ENCODE peak calls at places on chromosomes 13 and 19, in four cellular contexts. One of them, this sample, is unnamed.

GRCh38 chr19:41225238-41226052 is 6.4 kb downstream of the AXL start:
- DNase-seq in GM12878: no peak
- DNase-seq in K562: peak; percentile 83
- DNase-seq in H1: peak; percentile 47
- DNase-seq in this sample: peak; percentile 97

GRCh38 chr13:46621133-46621532 is 68.2 kb downstream of the LRCH1 start:
- DNase-seq in GM12878: no peak
- DNase-seq in K562: no peak
- DNase-seq in H1: no peak
- DNase-seq in this sample: no peak

GRCh38 chr13:48595330-48596127 is 58.2 kb upstream of the CYSLTR2 start:
- DNase-seq in GM12878: no peak
- DNase-seq in K562: peak; percentile 57
- DNase-seq in H1: no peak
- DNase-seq in this sample: peak; percentile 50

GRCh38 chr13:58680115-58680514 is 1048.6 kb downstream of the PCDH17 start:
- DNase-seq in GM12878: no peak
- DNase-seq in K562: no peak
- DNase-seq in H1: peak; percentile 51
- DNase-seq in this sample: no peak

GRCh38 chr13:51643882-51644281 is 59.6 kb downstream of the WDFY2 start:
- DNase-seq in GM12878: no peak
- DNase-seq in K562: no peak
- DNase-seq in H1: no peak
- DNase-seq in this sample: peak; percentile 68

GRCh38 chr19:34838753-34839431 is 65.9 kb upstream of the ZNF599 start:
- DNase-seq in GM12878: no peak
- DNase-seq in K562: no peak
- DNase-seq in H1: peak; percentile 56
- DNase-seq in this sample: no peak

GRCh38 chr13:39107484-39108040 is 69.3 kb downstream of the NHLRC3 start:
- DNase-seq in GM12878: no peak
- DNase-seq in K562: no peak
- DNase-seq in H1: no peak
- DNase-seq in this sample: no peak

GRCh38 chr19:12090807-12091206 is 26.3 kb downstream of the ZNF844 start:
- DNase-seq in GM12878: peak; percentile 11
- DNase-seq in K562: peak; percentile 76
- DNase-seq in H1: no peak
- DNase-seq in this sample: no peak

GRCh38 chr13:94656766-94657165 is 55.1 kb downstream of the GPR180 start:
- DNase-seq in GM12878: peak; percentile 12
- DNase-seq in K562: peak; percentile 54
- DNase-seq in H1: no peak
- DNase-seq in this sample: no peak

GRCh38 chr19:39759457-39760184 is 19.0 kb upstream of the LEUTX start:
- DNase-seq in GM12878: peak; percentile 65
- DNase-seq in K562: no peak
- DNase-seq in H1: no peak
- DNase-seq in this sample: no peak

GRCh38 chr19:5141278-5141925 is 172.5 kb downstream of the KDM4B start:
- DNase-seq in GM12878: no peak
- DNase-seq in K562: no peak
- DNase-seq in H1: no peak
- DNase-seq in this sample: no peak

GRCh38 chr19:23565256-23565655 is 121.8 kb downstream of the ZNF675 start:
- DNase-seq in GM12878: no peak
- DNase-seq in K562: no peak
- DNase-seq in H1: no peak
- DNase-seq in this sample: no peak

GRCh38 chr13:97116754-97117153 is 105.4 kb upstream of the MBNL2 start:
- DNase-seq in GM12878: no peak
- DNase-seq in K562: no peak
- DNase-seq in H1: no peak
- DNase-seq in this sample: no peak

GRCh38 chr13:80030491-80030890 is 310.4 kb downstream of the SPRY2 start:
- DNase-seq in GM12878: no peak
- DNase-seq in K562: no peak
- DNase-seq in H1: peak; percentile 9
- DNase-seq in this sample: peak; percentile 18

GRCh38 chr13:33228645-33229445 is 56.7 kb downstream of the STARD13 start:
- DNase-seq in GM12878: no peak
- DNase-seq in K562: peak; percentile 32
- DNase-seq in H1: no peak
- DNase-seq in this sample: peak; percentile 26

GRCh38 chr19:44943801-44944249 is 1.8 kb downstream of the APOC4 start:
- DNase-seq in GM12878: no peak
- DNase-seq in K562: peak; percentile 90
- DNase-seq in H1: no peak
- DNase-seq in this sample: no peak

GRCh38 chr19:37362733-37363132 is 8.2 kb upstream of the ZNF527 start:
- DNase-seq in GM12878: no peak
- DNase-seq in K562: peak; percentile 42
- DNase-seq in H1: peak; percentile 66
- DNase-seq in this sample: no peak

GRCh38 chr13:21138561-21138960 is 37.8 kb downstream of the SKA3 start:
- DNase-seq in GM12878: no peak
- DNase-seq in K562: no peak
- DNase-seq in H1: no peak
- DNase-seq in this sample: no peak

GRCh38 chr13:111177081-111177711 is 62.1 kb downstream of the ARHGEF7 start:
- DNase-seq in GM12878: no peak
- DNase-seq in K562: no peak
- DNase-seq in H1: no peak
- DNase-seq in this sample: no peak

GRCh38 chr19:46958542-46958941 is 61.1 kb upstream of the NPAS1 start:
- DNase-seq in GM12878: no peak
- DNase-seq in K562: peak; percentile 26
- DNase-seq in H1: no peak
- DNase-seq in this sample: no peak

GRCh38 chr19:13781547-13781946 is 7.3 kb downstream of the C19orf53 start:
- DNase-seq in GM12878: no peak
- DNase-seq in K562: peak; percentile 76
- DNase-seq in H1: no peak
- DNase-seq in this sample: peak; percentile 54

GRCh38 chr19:46602392-46603194 is 1.5 kb downstream of the CALM3 start:
- DNase-seq in GM12878: no peak
- DNase-seq in K562: no peak
- DNase-seq in H1: no peak
- DNase-seq in this sample: no peak

GRCh38 chr19:45643024-45643926 is 4.1 kb upstream of the EML2 start:
- DNase-seq in GM12878: peak; percentile 84
- DNase-seq in K562: peak; percentile 93
- DNase-seq in H1: no peak
- DNase-seq in this sample: peak; percentile 71

GRCh38 chr13:32581177-32581786 is 5.0 kb upstream of the PDS5B start:
- DNase-seq in GM12878: no peak
- DNase-seq in K562: peak; percentile 11
- DNase-seq in H1: no peak
- DNase-seq in this sample: peak; percentile 10

GRCh38 chr19:11578342-11579142 is 1.1 kb upstream of the ACP5 start:
- DNase-seq in GM12878: no peak
- DNase-seq in K562: peak; percentile 90
- DNase-seq in H1: no peak
- DNase-seq in this sample: no peak

GRCh38 chr19:13208964-13209796 is 59.0 kb downstream of the IER2 start:
- DNase-seq in GM12878: no peak
- DNase-seq in K562: no peak
- DNase-seq in H1: no peak
- DNase-seq in this sample: no peak

GRCh38 chr13:103002279-103002678 is 63.9 kb downstream of the SLC10A2 start:
- DNase-seq in GM12878: no peak
- DNase-seq in K562: no peak
- DNase-seq in H1: no peak
- DNase-seq in this sample: no peak

GRCh38 chr13:27183561-27184147 is 12.0 kb upstream of the USP12 start:
- DNase-seq in GM12878: no peak
- DNase-seq in K562: no peak
- DNase-seq in H1: no peak
- DNase-seq in this sample: no peak

GRCh38 chr19:29667941-29668340 is 2.7 kb downstream of the PLEKHF1 start:
- DNase-seq in GM12878: no peak
- DNase-seq in K562: no peak
- DNase-seq in H1: no peak
- DNase-seq in this sample: no peak

GRCh38 chr19:38930776-38931761 is at the start of gene MRPS12:
- DNase-seq in GM12878: peak; percentile 99
- DNase-seq in K562: peak; percentile 100
- DNase-seq in H1: peak; percentile 99
- DNase-seq in this sample: peak; percentile 99

GRCh38 chr13:100721885-100722512 is 47.4 kb upstream of the TMTC4 start:
- DNase-seq in GM12878: no peak
- DNase-seq in K562: peak; percentile 54
- DNase-seq in H1: no peak
- DNase-seq in this sample: peak; percentile 37

GRCh38 chr19:776549-776948 is 20.7 kb upstream of the PTBP1 start:
- DNase-seq in GM12878: no peak
- DNase-seq in K562: no peak
- DNase-seq in H1: no peak
- DNase-seq in this sample: no peak

GRCh38 chr19:9885077-9885552 is 50.0 kb downstream of the PIN1 start:
- DNase-seq in GM12878: no peak
- DNase-seq in K562: no peak
- DNase-seq in H1: no peak
- DNase-seq in this sample: no peak

GRCh38 chr13:79533781-79534400 is 52.9 kb downstream of the NDFIP2 start:
- DNase-seq in GM12878: no peak
- DNase-seq in K562: no peak
- DNase-seq in H1: no peak
- DNase-seq in this sample: no peak

GRCh38 chr13:53100394-53101063 is 71.9 kb downstream of the OLFM4 start:
- DNase-seq in GM12878: no peak
- DNase-seq in K562: no peak
- DNase-seq in H1: no peak
- DNase-seq in this sample: no peak

GRCh38 chr13:112840472-112841302 is 128.3 kb upstream of the MCF2L start:
- DNase-seq in GM12878: no peak
- DNase-seq in K562: no peak
- DNase-seq in H1: no peak
- DNase-seq in this sample: no peak

GRCh38 chr19:31160346-31160926 is 188.8 kb downstream of the TSHZ3 start:
- DNase-seq in GM12878: no peak
- DNase-seq in K562: no peak
- DNase-seq in H1: no peak
- DNase-seq in this sample: no peak
- TF ChIP-seq EGR1 in GM12878: no peak
- TF ChIP-seq EGR1 in K562: no peak
- TF ChIP-seq EGR1 in H1: no peak
- TF ChIP-seq EGR1 in this sample: no peak

DNA sequence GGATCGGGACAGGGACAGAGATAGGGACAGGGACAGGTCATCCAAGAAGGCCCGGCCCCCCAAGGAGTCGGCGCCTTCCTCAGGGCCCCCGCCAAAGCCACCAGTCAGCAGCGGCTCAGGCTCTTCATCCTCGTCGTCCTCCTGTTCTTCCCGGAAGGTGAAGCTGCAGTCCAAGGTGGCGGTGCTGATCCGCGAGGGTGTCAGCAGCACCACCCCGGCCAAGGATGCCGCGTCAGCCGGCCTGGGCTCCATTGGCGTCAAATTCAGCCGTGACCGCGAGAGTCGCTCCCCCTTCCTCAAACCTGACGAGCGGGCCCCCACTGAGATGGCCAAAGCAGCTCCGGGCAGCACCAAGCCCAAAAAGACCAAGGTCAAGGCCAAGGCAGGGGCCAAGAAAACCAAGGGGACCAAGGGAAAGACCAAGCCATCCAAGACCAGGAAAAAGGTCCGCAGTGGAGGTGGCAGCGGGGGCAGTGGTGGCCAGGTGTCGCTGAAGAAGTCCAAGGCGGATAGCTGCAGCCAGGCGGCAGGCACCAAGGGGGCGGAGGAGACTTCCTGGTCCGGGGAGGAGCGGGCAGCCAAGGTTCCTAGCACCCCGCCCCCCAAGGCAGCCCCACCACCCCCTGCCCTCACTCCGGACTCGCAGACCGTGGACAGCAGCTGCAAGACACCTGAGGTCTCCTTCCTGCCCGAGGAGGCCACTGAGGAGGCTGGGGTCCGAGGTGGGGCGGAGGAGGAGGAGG is 10.9 kb downstream of the SCAF1 start:
- DNase-seq in GM12878: no peak
- DNase-seq in K562: no peak
- DNase-seq in H1: no peak
- DNase-seq in this sample: no peak
- TF ChIP-seq EGR1 in GM12878: no peak
- TF ChIP-seq EGR1 in K562: no peak
- TF ChIP-seq EGR1 in H1: no peak
- TF ChIP-seq EGR1 in this sample: no peak

GRCh38 chr13:24270639-24271131 is 38.7 kb upstream of the C1QTNF9 start:
- DNase-seq in GM12878: peak; percentile 38
- DNase-seq in K562: no peak
- DNase-seq in H1: no peak
- DNase-seq in this sample: no peak
- TF ChIP-seq EGR1 in GM12878: peak; percentile 17
- TF ChIP-seq EGR1 in K562: no peak
- TF ChIP-seq EGR1 in H1: no peak
- TF ChIP-seq EGR1 in this sample: no peak

GRCh38 chr13:98434060-98434459 is 142.8 kb downstream of the STK24 start:
- DNase-seq in GM12878: no peak
- DNase-seq in K562: no peak
- DNase-seq in H1: no peak
- DNase-seq in this sample: no peak

GRCh38 chr13:98435356-98435755 is 141.6 kb downstream of the STK24 start:
- DNase-seq in GM12878: no peak
- DNase-seq in K562: no peak
- DNase-seq in H1: no peak
- DNase-seq in this sample: no peak

GRCh38 chr13:98429977-98430785 is 146.7 kb downstream of the STK24 start:
- DNase-seq in GM12878: no peak
- DNase-seq in K562: no peak
- DNase-seq in H1: no peak
- DNase-seq in this sample: no peak

GRCh38 chr13:98433654-98434053 is 143.3 kb downstream of the STK24 start:
- DNase-seq in GM12878: no peak
- DNase-seq in K562: no peak
- DNase-seq in H1: no peak
- DNase-seq in this sample: no peak

DNA sequence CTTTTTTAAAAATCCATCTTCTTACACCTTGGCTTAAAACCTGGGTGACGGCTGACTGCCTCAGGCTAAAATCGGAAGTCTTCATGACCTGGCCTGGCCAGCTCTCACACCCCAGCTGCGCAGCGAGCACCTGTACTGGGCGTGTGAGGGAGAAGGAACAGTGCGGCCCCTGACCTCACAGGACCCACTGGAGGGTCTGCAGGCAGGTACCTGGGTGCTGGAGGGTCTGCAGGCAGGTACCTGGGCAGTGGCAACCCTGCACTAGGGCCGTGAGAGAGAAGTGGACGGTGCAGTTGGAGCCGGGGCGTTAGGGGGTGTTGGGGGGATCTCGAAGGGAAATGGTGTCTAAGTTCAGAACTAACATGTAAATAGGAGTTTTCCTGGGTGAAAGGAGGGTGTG is 144.3 kb downstream of the STK24 start:
- DNase-seq in GM12878: no peak
- DNase-seq in K562: no peak
- DNase-seq in H1: no peak
- DNase-seq in this sample: no peak
- TF ChIP-seq EGR1 in GM12878: no peak
- TF ChIP-seq EGR1 in K562: no peak
- TF ChIP-seq EGR1 in H1: no peak
- TF ChIP-seq EGR1 in this sample: no peak